ENCODE peak calls at places on chromosomes 1 and 21, in six cellular contexts. M is psoas muscle; I is CD8-positive, alpha-beta T cell; L is hepatocyte; V is left lung; G is stomach. Y is an unnamed sample. For H3K27me3, the result is how much of the 10 kb centered on the place peaks cover.

GRCh38 chr21:25995283-25995682 is 175.3 kb downstream of the APP start:
- DNase-seq in M (no peak), I (no peak), L (no peak), V (no peak), G (no peak), Y (no peak)

GRCh38 chr1:78339490-78339889 is 151.3 kb upstream of the PTGFR start:
- DNase-seq in M (no peak), I (no peak), L (no peak), V (no peak), G (no peak), Y (no peak)

GRCh38 chr1:231678021-231678432 is 51.4 kb downstream of the DISC1 start:
- DNase-seq in M (no peak), I (no peak), L (no peak), V (no peak), G (no peak), Y (no peak)

GRCh38 chr21:33976082-33976979 is 60.7 kb upstream of the ATP5PO start:
- DNase-seq in M (peak), I (peak), L (peak), V (no peak), G (no peak), Y (no peak)

GRCh38 chr1:23394176-23394575 is 24.5 kb upstream of the ZNF436 start:
- DNase-seq in M (no peak), I (no peak), L (peak), V (no peak), G (no peak), Y (no peak)

GRCh38 chr1:43439781-43440180 is 13.9 kb downstream of the HYI start:
- DNase-seq in M (no peak), I (no peak), L (no peak), V (no peak), G (peak), Y (peak)

GRCh38 chr1:186745531-186746146 is 65.4 kb upstream of the PTGS2 start:
- DNase-seq in M (no peak), I (no peak), L (no peak), V (no peak), G (no peak), Y (no peak)

GRCh38 chr1:234599617-234600417 is 10.2 kb downstream of the IRF2BP2 start:
- DNase-seq in M (peak), I (peak), L (peak), V (peak), G (peak), Y (peak)

GRCh38 chr21:42063578-42064521 is 7.3 kb upstream of the UMODL1 start:
- DNase-seq in M (no peak), I (peak), L (no peak), V (peak), G (peak), Y (no peak)

GRCh38 chr1:67336157-67336556 is 28.5 kb downstream of the IL12RB2 start:
- DNase-seq in M (no peak), I (no peak), L (no peak), V (no peak), G (no peak), Y (no peak)

GRCh38 chr21:34812510-34813265 is 143.9 kb downstream of the CLIC6 start:
- DNase-seq in M (no peak), I (no peak), L (peak), V (no peak), G (no peak), Y (no peak)

DNA sequence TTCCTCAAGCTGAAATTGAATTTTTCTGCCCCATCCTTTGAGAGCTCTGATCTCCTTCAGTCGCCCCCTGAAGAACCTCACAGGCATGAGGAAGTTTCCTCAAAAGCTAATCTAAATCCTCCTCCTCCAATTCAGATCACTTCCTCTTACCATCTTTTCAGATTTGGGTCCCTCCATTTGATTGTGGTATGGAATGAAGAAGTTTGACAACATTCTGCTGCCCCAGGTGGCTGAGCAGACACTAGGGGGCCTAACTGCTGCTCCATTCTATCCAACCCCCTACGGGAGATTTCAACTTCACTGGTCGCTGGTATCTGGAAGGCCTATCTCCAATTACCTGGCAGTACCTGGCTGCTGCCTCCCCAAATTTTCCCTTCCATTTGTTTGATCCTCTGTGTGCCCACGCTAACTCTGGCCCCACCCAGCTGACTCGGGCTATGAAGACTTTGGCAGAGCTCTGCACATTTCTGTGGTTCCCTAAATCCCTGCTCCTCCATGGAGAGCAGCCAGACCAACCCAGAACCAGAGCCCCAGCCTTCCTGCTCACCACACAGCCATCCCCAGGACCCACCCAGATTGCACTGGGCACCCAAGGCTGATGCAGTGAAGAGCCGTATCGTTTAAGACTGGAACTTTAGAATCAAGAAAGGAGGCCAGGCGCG is 7.8 kb downstream of the IRF6 start:
- DNase-seq in M (no peak), I (no peak), L (no peak), V (no peak), G (no peak), Y (peak)
- H3K27me3 ChIP-seq in M (under half), I (under half), L (under half), V (under half), G (under half), Y (under half)

GRCh38 chr1:219144659-219145313 is 28.9 kb upstream of the LYPLAL1 start:
- DNase-seq in M (no peak), I (no peak), L (no peak), V (no peak), G (no peak), Y (no peak)
- H3K27me3 ChIP-seq in M (under half), I (under half), L (under half), V (under half), G (under half), Y (under half)

GRCh38 chr1:53365405-53366063 is 37.7 kb upstream of the LRP8 start:
- DNase-seq in M (no peak), I (no peak), L (no peak), V (no peak), G (peak), Y (no peak)

GRCh38 chr1:53369034-53369750 is 41.3 kb upstream of the LRP8 start:
- DNase-seq in M (no peak), I (no peak), L (no peak), V (no peak), G (peak), Y (peak)

GRCh38 chr1:53368314-53369033 is 40.6 kb upstream of the LRP8 start:
- DNase-seq in M (no peak), I (no peak), L (no peak), V (no peak), G (peak), Y (peak)

GRCh38 chr1:53367503-53368313 is 39.8 kb upstream of the LRP8 start:
- DNase-seq in M (no peak), I (peak), L (no peak), V (no peak), G (peak), Y (peak)

DNA sequence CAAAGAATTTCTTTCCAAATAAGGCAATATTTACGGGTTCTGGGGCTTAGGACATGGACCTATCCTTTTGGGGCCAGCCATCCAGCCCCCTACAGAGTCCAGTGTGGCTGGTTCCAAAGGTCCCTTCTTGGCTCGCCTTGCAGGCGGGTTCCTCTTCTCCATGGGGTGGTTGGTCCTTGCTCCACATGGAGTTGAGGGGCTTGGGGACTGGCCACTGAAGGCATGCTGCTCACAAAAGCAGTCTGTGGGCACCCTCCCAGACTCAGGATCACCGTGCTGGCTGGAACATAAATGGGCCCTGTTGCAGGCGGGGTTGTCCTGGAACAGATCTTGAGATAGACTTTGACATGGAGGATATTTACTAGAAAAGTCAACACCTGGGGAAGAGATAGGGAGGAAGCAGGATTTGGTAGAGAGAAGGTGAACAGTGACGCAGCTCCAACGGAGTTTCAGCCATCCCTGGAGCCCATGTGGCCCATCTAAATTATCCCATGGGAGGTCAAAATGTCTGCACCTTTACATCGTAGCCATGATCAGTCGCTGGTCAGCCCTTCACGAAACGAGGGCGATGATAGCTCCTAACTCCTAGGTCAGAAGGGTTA is 39.1 kb upstream of the LRP8 start:
- DNase-seq in M (no peak), I (no peak), L (no peak), V (no peak), G (peak), Y (peak)
- H3K27me3 ChIP-seq in M (under half), I (under half), L (under half), V (under half), G (under half), Y (under half)

GRCh38 chr1:1181938-1182410 is 8.3 kb downstream of the TTLL10 start:
- DNase-seq in M (peak), I (no peak), L (no peak), V (peak), G (no peak), Y (peak)
- H3K27me3 ChIP-seq in M (under half), I (under half), L (under half), V (under half), G (under half), Y (under half)

GRCh38 chr1:69569281-69569970 is 1.7 kb downstream of the LRRC7 start:
- DNase-seq in M (no peak), I (no peak), L (no peak), V (peak), G (no peak), Y (peak)
- H3K27me3 ChIP-seq in M (under half), I (under half), L (half or more), V (half or more), G (under half), Y (half or more)

DNA sequence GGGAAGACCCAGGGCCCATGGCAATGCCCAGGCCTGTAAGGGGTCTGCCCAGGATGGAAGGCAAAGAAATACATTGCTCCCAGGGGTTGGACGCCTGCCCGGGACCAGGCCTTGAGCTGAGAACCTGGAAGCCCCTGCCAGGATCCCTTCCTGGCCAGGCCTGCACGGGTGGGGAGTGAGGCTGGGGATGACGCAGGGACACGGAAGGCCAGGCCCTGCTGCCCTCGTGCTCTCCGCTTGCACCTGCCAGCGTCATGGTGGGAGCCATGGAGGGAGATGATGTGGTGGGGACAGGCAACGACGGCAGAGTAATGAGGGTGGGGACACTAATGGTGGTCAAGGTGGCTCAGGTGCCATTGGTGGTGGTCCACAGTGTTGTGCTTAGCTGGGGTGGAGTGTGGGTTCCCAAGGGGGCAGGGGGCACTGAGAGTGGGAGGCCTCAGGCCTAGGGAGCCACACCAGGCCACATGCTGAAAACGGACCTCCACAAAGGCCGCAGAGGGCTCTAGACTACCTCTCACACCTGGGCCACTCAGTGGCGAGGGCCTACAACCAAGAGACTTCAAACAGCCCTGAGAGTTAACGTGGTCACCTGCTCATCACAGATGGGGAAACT is 4.3 kb downstream of the HES3 start:
- DNase-seq in M (no peak), I (no peak), L (no peak), V (no peak), G (no peak), Y (no peak)
- H3K27me3 ChIP-seq in M (under half), I (under half), L (half or more), V (half or more), G (under half), Y (half or more)

GRCh38 chr1:39695011-39695410 is 3.8 kb upstream of the HPCAL4 start:
- DNase-seq in M (no peak), I (no peak), L (no peak), V (no peak), G (no peak), Y (no peak)
- H3K27me3 ChIP-seq in M (under half), I (under half), L (half or more), V (half or more), G (under half), Y (half or more)

DNA sequence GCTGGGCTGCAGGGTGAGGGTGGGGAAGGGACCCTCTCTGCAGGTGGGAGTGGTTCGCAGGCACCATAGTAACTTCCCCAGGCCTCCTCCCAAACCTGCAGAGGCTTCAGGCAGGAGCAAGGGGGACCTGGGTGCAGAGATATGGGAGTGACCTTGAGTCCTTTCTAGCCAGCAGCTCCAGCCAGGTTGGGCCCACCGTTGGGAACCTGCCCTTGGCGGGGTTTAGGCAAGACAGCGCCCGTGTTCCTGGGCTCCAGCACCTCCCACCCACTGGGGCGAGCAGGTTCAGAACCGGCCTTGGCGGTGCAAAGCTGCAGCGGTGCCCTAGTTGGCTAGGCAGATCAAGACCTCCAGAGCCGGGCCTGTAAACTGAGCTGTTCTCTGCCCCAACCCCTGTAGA is 2.2 kb upstream of the PRDM16 start:
- DNase-seq in M (no peak), I (no peak), L (no peak), V (peak), G (no peak), Y (no peak)
- H3K27me3 ChIP-seq in M (under half), I (under half), L (half or more), V (half or more), G (under half), Y (half or more)

GRCh38 chr1:206900149-206900548 is 2.9 kb downstream of the IL24 start:
- DNase-seq in M (no peak), I (no peak), L (no peak), V (no peak), G (no peak), Y (no peak)
- H3K27me3 ChIP-seq in M (under half), I (under half), L (under half), V (under half), G (under half), Y (under half)